ENCODE peak calls at places on chromosome 15, in seven cellular contexts. D, S, N, R, E, J and C are unnamed samples.
A peak's percentile ranks its signal among the peaks of the same experiment; 100 is the strongest.

GRCh38 chr15:101047301-101047781 is 128.2 kb downstream of the LRRK1 start:
- DNase-seq in D (no peak), S (no peak), N (peak; percentile 35), R (no peak), E (no peak), J (no peak), C (no peak)

GRCh38 chr15:33194704-33195261 is at the start of gene FMN1:
- DNase-seq in D (peak; percentile 66), S (peak; percentile 72), N (peak; percentile 94), R (peak; percentile 86), E (peak; percentile 86), J (peak; percentile 86), C (peak; percentile 81)

GRCh38 chr15:84108725-84109124 is 126.8 kb upstream of the GOLGA6L4 start:
- DNase-seq in D (no peak), S (no peak), N (no peak), R (peak; percentile 8), E (no peak), J (peak; percentile 38), C (no peak)

GRCh38 chr15:70132571-70132970 is 34.9 kb upstream of the TLE3 start:
- DNase-seq in D (no peak), S (no peak), N (no peak), R (no peak), E (no peak), J (no peak), C (no peak)

GRCh38 chr15:23372284-23372683 is 17.7 kb downstream of the GOLGA8S start:
- DNase-seq in D (no peak), S (no peak), N (peak; percentile 73), R (peak; percentile 27), E (no peak), J (no peak), C (no peak)

GRCh38 chr15:95812491-95812890 is 518.0 kb upstream of the NR2F2 start:
- DNase-seq in D (peak; percentile 4), S (no peak), N (no peak), R (no peak), E (no peak), J (peak; percentile 50), C (no peak)

GRCh38 chr15:51759557-51760070 is 8.2 kb downstream of the TMOD2 start:
- DNase-seq in D (peak; percentile 88), S (no peak), N (no peak), R (peak; percentile 50), E (no peak), J (peak; percentile 97), C (peak; percentile 61)

GRCh38 chr15:80620931-80621330 is 74.2 kb upstream of the ABHD17C start:
- DNase-seq in D (no peak), S (no peak), N (no peak), R (no peak), E (no peak), J (no peak), C (no peak)

GRCh38 chr15:63715818-63716217 is 117.9 kb downstream of the HERC1 start:
- DNase-seq in D (no peak), S (no peak), N (no peak), R (no peak), E (no peak), J (peak; percentile 11), C (no peak)

GRCh38 chr15:77013786-77014136 is 18.8 kb downstream of the PSTPIP1 start:
- DNase-seq in D (no peak), S (peak; percentile 85), N (no peak), R (no peak), E (peak; percentile 81), J (no peak), C (no peak)

GRCh38 chr15:33089878-33090757 is 104.4 kb downstream of the FMN1 start:
- DNase-seq in D (peak; percentile 52), S (no peak), N (no peak), R (no peak), E (no peak), J (peak; percentile 76), C (no peak)

GRCh38 chr15:79192462-79193036 is 90.0 kb upstream of the ANKRD34C start:
- DNase-seq in D (no peak), S (no peak), N (no peak), R (no peak), E (no peak), J (peak; percentile 17), C (no peak)